ENCODE peak calls at places on chromosome 1, in seven cellular contexts. One of them, this sample, is unnamed.

GRCh38 chr1:40751802-40752201 is 31.8 kb upstream of the KCNQ4 start:
- DNase-seq in ovary: no peak
- DNase-seq in cardiac muscle cell: no peak
- DNase-seq in mesothelial cell of epicardium: no peak
- DNase-seq in CD4-positive, alpha-beta T cell: no peak
- DNase-seq in GM23338: no peak
- DNase-seq in WTC11: no peak
- DNase-seq in this sample: no peak

GRCh38 chr1:151858030-151858746 is 4.7 kb upstream of the THEM5 start:
- DNase-seq in GM23338: no peak
- DNase-seq in WTC11: no peak
- DNase-seq in ovary: no peak
- DNase-seq in cardiac muscle cell: no peak
- DNase-seq in CD4-positive, alpha-beta T cell: no peak
- DNase-seq in mesothelial cell of epicardium: no peak
- DNase-seq in this sample: no peak

GRCh38 chr1:88291902-88292301 is 392.2 kb upstream of the PKN2 start:
- DNase-seq in CD4-positive, alpha-beta T cell: no peak
- DNase-seq in GM23338: no peak
- DNase-seq in cardiac muscle cell: no peak
- DNase-seq in mesothelial cell of epicardium: no peak
- DNase-seq in ovary: no peak
- DNase-seq in WTC11: no peak
- DNase-seq in this sample: no peak

GRCh38 chr1:6686294-6686693 is 15.3 kb downstream of the DNAJC11 start:
- DNase-seq in mesothelial cell of epicardium: no peak
- DNase-seq in CD4-positive, alpha-beta T cell: no peak
- DNase-seq in cardiac muscle cell: no peak
- DNase-seq in ovary: no peak
- DNase-seq in GM23338: no peak
- DNase-seq in WTC11: no peak
- DNase-seq in this sample: no peak

GRCh38 chr1:32705516-32705915 is 2.9 kb upstream of the SYNC start:
- DNase-seq in mesothelial cell of epicardium: no peak
- DNase-seq in ovary: no peak
- DNase-seq in WTC11: no peak
- DNase-seq in cardiac muscle cell: no peak
- DNase-seq in GM23338: no peak
- DNase-seq in CD4-positive, alpha-beta T cell: no peak
- DNase-seq in this sample: no peak

GRCh38 chr1:187091666-187092065 is 262.9 kb downstream of the PLA2G4A start:
- DNase-seq in WTC11: no peak
- DNase-seq in ovary: no peak
- DNase-seq in GM23338: no peak
- DNase-seq in cardiac muscle cell: no peak
- DNase-seq in CD4-positive, alpha-beta T cell: no peak
- DNase-seq in mesothelial cell of epicardium: no peak
- DNase-seq in this sample: no peak

GRCh38 chr1:207713529-207713928 is 38.3 kb upstream of the CD46 start:
- DNase-seq in WTC11: peak; percentile 15
- DNase-seq in CD4-positive, alpha-beta T cell: peak; percentile 7
- DNase-seq in GM23338: peak; percentile 11
- DNase-seq in mesothelial cell of epicardium: no peak
- DNase-seq in cardiac muscle cell: no peak
- DNase-seq in ovary: no peak
- DNase-seq in this sample: no peak

GRCh38 chr1:171984850-171985485 is 143.7 kb downstream of the DNM3 start:
- DNase-seq in cardiac muscle cell: peak; percentile 38
- DNase-seq in mesothelial cell of epicardium: no peak
- DNase-seq in WTC11: no peak
- DNase-seq in CD4-positive, alpha-beta T cell: no peak
- DNase-seq in GM23338: peak; percentile 72
- DNase-seq in ovary: no peak
- DNase-seq in this sample: no peak

GRCh38 chr1:247905899-247906503 is 10.6 kb downstream of the OR2W3 start:
- DNase-seq in mesothelial cell of epicardium: no peak
- DNase-seq in WTC11: no peak
- DNase-seq in ovary: no peak
- DNase-seq in GM23338: no peak
- DNase-seq in cardiac muscle cell: no peak
- DNase-seq in CD4-positive, alpha-beta T cell: no peak
- DNase-seq in this sample: no peak

GRCh38 chr1:110610741-110611286 is 4.7 kb upstream of the KCNA2 start:
- DNase-seq in GM23338: no peak
- DNase-seq in mesothelial cell of epicardium: no peak
- DNase-seq in CD4-positive, alpha-beta T cell: no peak
- DNase-seq in ovary: no peak
- DNase-seq in cardiac muscle cell: no peak
- DNase-seq in WTC11: no peak
- DNase-seq in this sample: no peak

GRCh38 chr1:6505367-6506209 is 14.1 kb upstream of the PLEKHG5 start:
- DNase-seq in mesothelial cell of epicardium: no peak
- DNase-seq in ovary: no peak
- DNase-seq in cardiac muscle cell: no peak
- DNase-seq in CD4-positive, alpha-beta T cell: no peak
- DNase-seq in GM23338: no peak
- DNase-seq in WTC11: no peak
- DNase-seq in this sample: no peak

GRCh38 chr1:48873944-48874343 is 97.3 kb upstream of the BEND5 start:
- DNase-seq in mesothelial cell of epicardium: no peak
- DNase-seq in cardiac muscle cell: no peak
- DNase-seq in CD4-positive, alpha-beta T cell: no peak
- DNase-seq in ovary: no peak
- DNase-seq in GM23338: peak; percentile 46
- DNase-seq in WTC11: peak; percentile 29
- DNase-seq in this sample: no peak

GRCh38 chr1:216903389-216903754 is 180.1 kb upstream of the ESRRG start:
- DNase-seq in mesothelial cell of epicardium: no peak
- DNase-seq in CD4-positive, alpha-beta T cell: no peak
- DNase-seq in cardiac muscle cell: no peak
- DNase-seq in GM23338: no peak
- DNase-seq in ovary: no peak
- DNase-seq in WTC11: no peak
- DNase-seq in this sample: no peak

GRCh38 chr1:213724640-213725536 is 262.9 kb upstream of the PROX1 start:
- DNase-seq in mesothelial cell of epicardium: no peak
- DNase-seq in CD4-positive, alpha-beta T cell: no peak
- DNase-seq in GM23338: no peak
- DNase-seq in cardiac muscle cell: no peak
- DNase-seq in WTC11: no peak
- DNase-seq in ovary: no peak
- DNase-seq in this sample: no peak

GRCh38 chr1:168823988-168824387 is 95.0 kb upstream of the DPT start:
- DNase-seq in WTC11: no peak
- DNase-seq in mesothelial cell of epicardium: no peak
- DNase-seq in CD4-positive, alpha-beta T cell: no peak
- DNase-seq in GM23338: no peak
- DNase-seq in cardiac muscle cell: no peak
- DNase-seq in ovary: no peak
- DNase-seq in this sample: no peak

GRCh38 chr1:36576677-36577076 is 94.0 kb upstream of the CSF3R start:
- DNase-seq in GM23338: peak; percentile 46
- DNase-seq in ovary: no peak
- DNase-seq in mesothelial cell of epicardium: no peak
- DNase-seq in cardiac muscle cell: no peak
- DNase-seq in WTC11: no peak
- DNase-seq in CD4-positive, alpha-beta T cell: no peak
- DNase-seq in this sample: no peak
- TF ChIP-seq CTCF in GM23338: no peak
- TF ChIP-seq CTCF in ovary: no peak
- TF ChIP-seq CTCF in mesothelial cell of epicardium: no peak
- TF ChIP-seq CTCF in cardiac muscle cell: no peak
- TF ChIP-seq CTCF in WTC11: no peak
- TF ChIP-seq CTCF in CD4-positive, alpha-beta T cell: no peak
- TF ChIP-seq CTCF in this sample: no peak

DNA sequence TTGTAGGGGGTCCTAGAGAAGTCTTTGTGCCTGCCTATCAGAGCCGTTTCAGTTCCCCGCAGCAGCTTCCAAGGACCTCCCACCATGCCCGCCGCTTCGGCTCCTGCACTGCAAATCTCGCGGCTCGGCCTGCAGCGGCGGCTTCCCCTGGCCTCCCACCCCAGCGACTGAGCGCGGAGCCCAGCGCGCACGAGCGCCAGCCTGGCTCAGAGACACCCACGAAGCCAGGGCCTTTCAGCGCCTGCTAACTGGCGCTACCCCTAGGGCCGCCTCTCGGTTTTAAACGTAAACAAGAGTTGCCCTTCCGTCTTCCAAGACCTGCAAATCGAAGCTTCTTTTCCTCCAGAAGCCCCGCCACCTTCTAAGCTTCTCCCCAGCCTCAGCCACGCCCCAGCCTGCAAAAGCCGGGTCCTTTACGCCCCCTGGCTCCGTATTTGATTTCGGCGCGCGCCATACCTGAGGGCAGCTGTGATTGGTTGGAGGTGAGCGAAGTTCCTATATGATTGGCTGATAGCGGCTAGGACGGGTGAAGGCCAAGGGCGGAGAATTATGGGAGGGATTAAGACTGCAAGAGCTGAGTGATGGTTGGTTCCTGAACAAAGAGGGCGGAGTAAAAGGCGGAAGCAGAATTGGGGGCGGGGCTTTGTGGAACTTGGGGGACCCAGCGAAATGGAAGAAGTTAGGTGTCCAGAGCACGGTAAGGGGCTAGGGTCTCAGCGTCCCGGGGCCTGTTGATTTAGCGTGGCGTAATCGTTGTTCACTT is at the start of gene TTF2:
- DNase-seq in CD4-positive, alpha-beta T cell: peak; percentile 96
- DNase-seq in mesothelial cell of epicardium: peak; percentile 93
- DNase-seq in ovary: peak; percentile 92
- DNase-seq in GM23338: peak; percentile 100
- DNase-seq in WTC11: peak; percentile 97
- DNase-seq in cardiac muscle cell: peak; percentile 98
- DNase-seq in this sample: peak; percentile 94
- TF ChIP-seq CTCF in CD4-positive, alpha-beta T cell: peak; percentile 31
- TF ChIP-seq CTCF in mesothelial cell of epicardium: peak; percentile 39
- TF ChIP-seq CTCF in ovary: peak; percentile 43
- TF ChIP-seq CTCF in GM23338: peak; percentile 9
- TF ChIP-seq CTCF in WTC11: no peak
- TF ChIP-seq CTCF in cardiac muscle cell: peak; percentile 19
- TF ChIP-seq CTCF in this sample: peak; percentile 45

GRCh38 chr1:156796340-156797097 is 20.1 kb downstream of the SH2D2A start:
- DNase-seq in mesothelial cell of epicardium: no peak
- DNase-seq in WTC11: no peak
- DNase-seq in ovary: no peak
- DNase-seq in cardiac muscle cell: no peak
- DNase-seq in GM23338: no peak
- DNase-seq in CD4-positive, alpha-beta T cell: no peak
- DNase-seq in this sample: no peak

GRCh38 chr1:156795374-156795733 is 21.3 kb downstream of the SH2D2A start:
- DNase-seq in cardiac muscle cell: no peak
- DNase-seq in GM23338: no peak
- DNase-seq in WTC11: no peak
- DNase-seq in ovary: no peak
- DNase-seq in CD4-positive, alpha-beta T cell: no peak
- DNase-seq in mesothelial cell of epicardium: no peak
- DNase-seq in this sample: no peak

GRCh38 chr1:156795787-156796186 is 20.9 kb downstream of the SH2D2A start:
- DNase-seq in CD4-positive, alpha-beta T cell: no peak
- DNase-seq in mesothelial cell of epicardium: no peak
- DNase-seq in GM23338: no peak
- DNase-seq in WTC11: no peak
- DNase-seq in cardiac muscle cell: no peak
- DNase-seq in ovary: no peak
- DNase-seq in this sample: no peak

GRCh38 chr1:156797212-156797871 is 19.3 kb downstream of the SH2D2A start:
- DNase-seq in WTC11: peak; percentile 70
- DNase-seq in cardiac muscle cell: peak; percentile 50
- DNase-seq in ovary: no peak
- DNase-seq in GM23338: peak; percentile 86
- DNase-seq in CD4-positive, alpha-beta T cell: peak; percentile 58
- DNase-seq in mesothelial cell of epicardium: peak; percentile 59
- DNase-seq in this sample: no peak

DNA sequence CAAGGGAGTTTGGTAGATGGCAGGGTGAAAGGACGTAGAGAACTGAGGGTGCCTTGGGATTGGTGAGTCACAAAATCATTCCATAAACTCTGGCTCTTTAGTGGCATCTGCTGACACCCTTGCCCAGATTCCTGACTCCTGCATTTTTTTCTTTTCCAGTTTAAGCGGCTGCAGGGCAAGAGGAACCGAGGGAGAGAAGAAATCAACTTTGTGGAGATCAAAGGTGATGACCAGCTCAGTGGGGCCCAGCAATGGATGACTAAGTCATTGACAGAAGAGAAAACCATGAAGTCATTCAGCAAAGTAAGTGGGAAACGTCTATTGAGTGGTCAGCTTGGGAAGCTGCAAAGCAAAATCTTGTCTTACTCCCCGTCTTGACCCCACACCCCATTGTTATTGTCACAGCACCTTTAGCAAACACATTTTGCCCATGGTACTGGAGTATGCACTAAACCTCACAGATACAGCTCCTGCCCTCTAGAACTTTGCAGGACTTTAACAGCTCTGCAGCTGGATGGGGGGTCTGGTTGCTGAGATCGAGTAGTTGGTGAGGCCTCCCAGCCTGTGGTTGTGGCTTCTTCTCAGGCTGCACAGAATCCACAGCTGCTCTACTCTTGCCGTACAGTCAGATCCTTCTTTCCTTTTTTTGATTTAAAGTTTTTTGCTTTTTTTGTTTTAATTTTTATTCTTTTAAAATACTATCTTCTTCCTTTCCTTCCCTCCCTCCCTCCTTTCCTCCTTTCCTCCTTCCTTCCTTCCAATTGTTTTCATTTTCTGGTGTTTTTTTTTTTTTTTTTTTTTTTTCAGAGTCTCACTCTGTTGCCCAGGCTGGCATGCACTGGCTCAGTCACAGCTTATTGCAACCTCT is 21.9 kb downstream of the SH2D2A start:
- DNase-seq in mesothelial cell of epicardium: no peak
- DNase-seq in CD4-positive, alpha-beta T cell: no peak
- DNase-seq in GM23338: no peak
- DNase-seq in cardiac muscle cell: no peak
- DNase-seq in WTC11: no peak
- DNase-seq in ovary: no peak
- DNase-seq in this sample: no peak
- TF ChIP-seq CTCF in mesothelial cell of epicardium: no peak
- TF ChIP-seq CTCF in CD4-positive, alpha-beta T cell: no peak
- TF ChIP-seq CTCF in GM23338: no peak
- TF ChIP-seq CTCF in cardiac muscle cell: no peak
- TF ChIP-seq CTCF in WTC11: no peak
- TF ChIP-seq CTCF in ovary: no peak
- TF ChIP-seq CTCF in this sample: no peak

DNA sequence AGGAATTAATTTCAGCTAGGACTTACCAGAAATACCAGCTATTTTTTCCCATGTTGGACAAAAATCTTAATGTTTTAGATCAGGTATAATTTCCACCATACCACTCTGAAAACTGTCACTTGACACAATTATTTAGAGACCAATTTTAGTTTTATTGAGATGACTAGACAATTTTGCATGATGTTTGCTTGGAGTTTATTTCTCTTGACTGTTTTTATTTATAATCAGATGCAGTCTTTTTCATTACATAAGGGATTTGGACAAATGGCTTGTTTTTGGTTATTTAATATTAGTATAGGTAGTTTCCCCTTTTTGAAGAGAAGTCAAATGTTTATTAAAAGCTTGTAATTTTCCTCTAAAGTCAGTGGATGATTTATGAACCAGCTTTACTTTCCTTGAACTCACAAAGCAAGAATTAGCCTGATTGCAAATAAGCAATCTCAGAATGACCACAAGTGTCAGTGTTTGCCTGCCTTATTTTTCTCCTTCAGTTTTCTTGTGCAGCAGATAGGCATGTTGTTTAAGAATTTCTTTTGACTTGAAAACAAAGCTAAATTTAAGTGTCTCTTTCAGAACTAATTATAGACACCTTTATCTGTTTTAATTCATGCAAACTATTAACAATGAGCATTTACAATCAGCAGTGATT is 3.8 kb upstream of the B3GALT2 start:
- DNase-seq in ovary: no peak
- DNase-seq in mesothelial cell of epicardium: no peak
- DNase-seq in GM23338: no peak
- DNase-seq in WTC11: no peak
- DNase-seq in cardiac muscle cell: no peak
- DNase-seq in CD4-positive, alpha-beta T cell: no peak
- DNase-seq in this sample: no peak
- TF ChIP-seq CTCF in ovary: peak; percentile 24
- TF ChIP-seq CTCF in mesothelial cell of epicardium: no peak
- TF ChIP-seq CTCF in GM23338: no peak
- TF ChIP-seq CTCF in WTC11: no peak
- TF ChIP-seq CTCF in cardiac muscle cell: peak; percentile 39
- TF ChIP-seq CTCF in CD4-positive, alpha-beta T cell: no peak
- TF ChIP-seq CTCF in this sample: peak; percentile 59

This sample was measured in type B pancreatic cell.